ENCODE peak calls at places on chromosomes 11 and 22, in six cellular contexts. B is tibial artery, C is fibroblast of lung, F is aorta, Q is transverse colon, H is BE2C. X is an unnamed sample. For H3K36me3 and H3K9me3, the result is how much of the 10 kb centered on the place peaks cover.

GRCh38 chr11:2296913-2297622 is 4.7 kb downstream of the C11orf21 start:
- DNase-seq in F (peak), H (no peak), C (no peak), B (peak), Q (no peak), X (no peak)

GRCh38 chr22:50274311-50274710 is 4.1 kb upstream of the MAPK11 start:
- DNase-seq in Q (peak), H (peak), C (peak), B (no peak), F (no peak), X (peak)

GRCh38 chr11:76880956-76881355 is 20.2 kb downstream of the ACER3 start:
- DNase-seq in F (no peak), H (no peak), C (no peak), B (no peak), Q (no peak), X (no peak)

GRCh38 chr22:30290679-30291333 is 1.5 kb upstream of the CASTOR1 start:
- DNase-seq in B (peak), F (peak), Q (peak), C (peak), H (peak), X (peak)

GRCh38 chr11:129295746-129296145 is 79.9 kb upstream of the BARX2 start:
- DNase-seq in Q (no peak), C (no peak), H (no peak), F (no peak), B (no peak), X (no peak)

GRCh38 chr11:61618991-61619390 is 38.1 kb upstream of the SYT7 start:
- DNase-seq in F (no peak), B (no peak), Q (no peak), C (no peak), H (no peak), X (no peak)

GRCh38 chr11:64059339-64060176 is 23.8 kb downstream of the FLRT1 start:
- DNase-seq in F (no peak), B (no peak), H (no peak), C (no peak), Q (no peak), X (no peak)

GRCh38 chr11:102520514-102520913 is 10.0 kb downstream of the MMP7 start:
- DNase-seq in Q (no peak), H (no peak), B (no peak), C (no peak), F (no peak), X (no peak)

GRCh38 chr11:112538529-112538928 is 277.9 kb upstream of the PLET1 start:
- DNase-seq in F (no peak), H (no peak), C (no peak), B (no peak), Q (no peak), X (no peak)

GRCh38 chr11:2321311-2321683 is 19.5 kb downstream of the TSPAN32 start:
- DNase-seq in Q (no peak), F (no peak), H (no peak), B (peak), C (no peak), X (no peak)

GRCh38 chr11:66285250-66285947 is 3.5 kb downstream of the YIF1A start:
- DNase-seq in Q (no peak), F (no peak), H (no peak), C (no peak), B (no peak), X (no peak)

GRCh38 chr11:126113515-126113957 is 50.9 kb upstream of the CDON start:
- DNase-seq in F (peak), C (peak), Q (peak), B (peak), H (peak), X (peak)

GRCh38 chr11:117734596-117734995 is 62.4 kb downstream of the DSCAML1 start:
- DNase-seq in Q (no peak), H (peak), F (no peak), B (peak), C (no peak), X (no peak)

GRCh38 chr22:27163162-27164137 is 506.1 kb downstream of the MIAT start:
- DNase-seq in H (no peak), Q (no peak), F (no peak), C (no peak), B (no peak), X (no peak)

GRCh38 chr11:1456166-1456565 is 30.4 kb downstream of the MOB2 start:
- DNase-seq in Q (no peak), F (no peak), B (no peak), C (no peak), H (no peak), X (no peak)

GRCh38 chr11:120335596-120335927 is 651 bp upstream of the ARHGEF12 start:
- DNase-seq in H (no peak), F (no peak), C (no peak), Q (no peak), B (no peak), X (no peak)

GRCh38 chr11:17542249-17542648 is 2.0 kb downstream of the USH1C start:
- DNase-seq in F (peak), C (no peak), H (no peak), Q (peak), B (peak), X (no peak)

GRCh38 chr11:6096417-6096816 is 11.1 kb upstream of the OR56B4 start:
- DNase-seq in C (no peak), F (no peak), H (no peak), Q (no peak), B (no peak), X (no peak)

GRCh38 chr11:72045849-72046248 is 34.5 kb downstream of the NUMA1 start:
- DNase-seq in B (no peak), C (peak), F (no peak), Q (no peak), H (no peak), X (no peak)

GRCh38 chr11:59668188-59668949 is 468 bp downstream of the PATL1 start:
- DNase-seq in H (peak), C (peak), F (peak), B (peak), Q (peak), X (peak)

GRCh38 chr22:24002272-24002671 is 3.0 kb downstream of the GSTT4 start:
- DNase-seq in H (no peak), Q (no peak), F (no peak), C (no peak), B (no peak), X (no peak)

GRCh38 chr22:21026783-21027692 is 5.3 kb downstream of the SLC7A4 start:
- DNase-seq in C (peak), B (no peak), F (no peak), H (no peak), Q (no peak), X (peak)

GRCh38 chr11:65662802-65663633 is at the start of gene RELA:
- DNase-seq in F (peak), B (peak), Q (peak), C (peak), H (peak), X (peak)

GRCh38 chr22:37485006-37485713 is 1.0 kb downstream of the MFNG start:
- DNase-seq in Q (no peak), H (no peak), C (no peak), F (no peak), B (no peak), X (no peak)

GRCh38 chr11:78291754-78292108 is 103.0 kb downstream of the USP35 start:
- DNase-seq in B (no peak), H (no peak), Q (no peak), C (no peak), F (no peak), X (no peak)

GRCh38 chr22:39556970-39557811 is 13.4 kb upstream of the CACNA1I start:
- DNase-seq in H (peak), C (peak), B (no peak), Q (no peak), F (no peak), X (peak)

GRCh38 chr11:3375552-3375951 is 3.4 kb downstream of the ZNF195 start:
- DNase-seq in Q (no peak), H (peak), C (no peak), F (no peak), B (no peak), X (no peak)
- H3K36me3 ChIP-seq in Q (under half), H (half or more), C (under half), F (under half), B (under half), X (half or more)

DNA sequence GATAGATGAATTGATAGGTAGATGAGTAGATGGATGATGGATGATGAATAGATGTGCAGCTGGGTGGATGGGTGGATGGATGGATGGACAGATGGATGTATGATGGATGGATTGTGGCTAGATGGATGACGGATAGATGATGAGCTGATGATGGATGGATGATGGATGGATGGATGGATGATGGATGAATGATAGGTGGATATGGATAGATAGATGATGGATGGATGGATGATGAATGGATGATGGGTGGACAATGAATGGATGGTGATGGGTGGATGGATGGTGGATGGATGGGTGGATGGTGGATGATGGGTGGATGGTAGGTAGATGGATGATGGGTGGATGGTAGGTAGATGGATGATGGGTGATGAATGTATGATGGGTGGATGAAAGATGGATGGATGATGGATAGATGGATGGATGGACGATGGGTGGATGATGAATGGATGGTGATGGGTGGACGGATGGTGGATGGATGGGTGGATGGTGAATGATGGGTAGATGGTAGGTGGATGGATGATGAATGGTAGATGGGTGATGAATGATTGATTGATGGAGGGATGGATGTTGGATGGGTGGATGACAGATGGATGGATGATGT is 1261.7 kb downstream of the BRD1 start:
- DNase-seq in H (no peak), C (no peak), B (no peak), F (no peak), Q (no peak), X (no peak)
- H3K9me3 ChIP-seq in H (under half), C (under half), B (under half), F (under half), Q (under half), X (under half)

DNA sequence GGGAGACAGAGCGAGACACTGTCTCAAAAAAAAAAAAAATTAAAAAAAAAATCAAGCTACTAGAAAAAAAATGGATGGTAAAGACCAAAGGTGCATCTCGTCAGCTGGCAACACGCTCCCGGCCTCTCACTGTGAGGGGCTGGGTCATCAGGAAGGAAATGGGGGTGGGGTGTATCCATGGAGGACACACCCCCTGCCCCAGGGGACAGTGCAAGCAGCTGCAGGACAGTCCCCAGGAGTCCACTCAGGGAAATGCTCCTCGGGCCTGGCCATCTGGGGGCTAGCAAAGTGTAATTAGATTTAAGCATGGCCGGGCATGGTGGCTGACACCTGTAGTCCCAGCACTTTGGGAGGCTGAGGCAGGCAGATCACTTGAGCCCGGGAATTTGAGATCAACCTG is 23.1 kb downstream of the TTLL1 start:
- DNase-seq in B (no peak), H (peak), Q (no peak), F (no peak), C (no peak), X (no peak)
- H3K36me3 ChIP-seq in B (under half), H (under half), Q (under half), F (under half), C (under half), X (under half)

GRCh38 chr11:122538060-122538459 is 117.5 kb upstream of the UBASH3B start:
- DNase-seq in F (no peak), C (no peak), H (no peak), Q (no peak), B (no peak), X (no peak)
- H3K9me3 ChIP-seq in F (under half), C (under half), H (under half), Q (under half), B (under half), X (under half)

GRCh38 chr11:110160016-110160415 is 66.8 kb downstream of the ZC3H12C start:
- DNase-seq in C (peak), Q (no peak), F (no peak), H (no peak), B (no peak), X (no peak)
- H3K36me3 ChIP-seq in C (under half), Q (under half), F (under half), H (under half), B (under half), X (under half)